ENCODE peak calls at places on chromosomes 13 and 19, in ten cellular contexts. P is left ventricle myocardium inferior, D is fibroblast of lung, M is PC-9, T is adrenal gland, X is Peyer's patch, N is RWPE2, G is OCI-LY7, E is testis, U is PC-3. F is an unnamed sample.
A peak's percentile ranks its signal among the peaks of the same experiment; 100 is the strongest.

GRCh38 chr13:93338906-93339305 is 112.3 kb downstream of the GPC6 start:
- DNase-seq in P (no peak), D (peak; percentile 56), M (no peak), T (no peak), X (no peak), N (no peak), G (no peak), E (no peak), U (peak; percentile 49), F (no peak)

GRCh38 chr19:56603829-56604228 is 8.7 kb downstream of the ZNF71 start:
- DNase-seq in P (no peak), D (peak; percentile 60), M (no peak), T (no peak), X (no peak), N (no peak), G (no peak), E (no peak), U (no peak), F (no peak)

GRCh38 chr13:97262058-97262457 is 39.9 kb downstream of the MBNL2 start:
- DNase-seq in P (no peak), D (no peak), M (no peak), T (no peak), X (no peak), N (no peak), G (no peak), E (no peak), U (no peak), F (no peak)

GRCh38 chr19:47035127-47035494 is 13.3 kb downstream of the TMEM160 start:
- DNase-seq in P (no peak), D (peak; percentile 19), M (no peak), T (no peak), X (no peak), N (no peak), G (peak; percentile 85), E (no peak), U (peak; percentile 18), F (no peak)

GRCh38 chr13:111898956-111899713 is 167.8 kb upstream of the SOX1 start:
- DNase-seq in P (no peak), D (no peak), M (no peak), T (no peak), X (no peak), N (no peak), G (no peak), E (no peak), U (no peak), F (peak; percentile 68)

GRCh38 chr13:34926513-34926912 is 15.6 kb upstream of the NBEA start:
- DNase-seq in P (no peak), D (peak; percentile 66), M (no peak), T (no peak), X (no peak), N (no peak), G (no peak), E (no peak), U (peak; percentile 62), F (no peak)

GRCh38 chr13:109331898-109332297 is 454.5 kb downstream of the IRS2 start:
- DNase-seq in P (no peak), D (peak; percentile 61), M (no peak), T (no peak), X (no peak), N (no peak), G (no peak), E (no peak), U (peak; percentile 42), F (no peak)

GRCh38 chr19:17847538-17848366 is at the start of gene JAK3:
- DNase-seq in P (peak; percentile 54), D (peak; percentile 52), M (no peak), T (no peak), X (peak; percentile 89), N (no peak), G (peak; percentile 87), E (peak; percentile 71), U (no peak), F (peak; percentile 92)

GRCh38 chr13:36819064-36819810 is at the start of gene RFXAP:
- DNase-seq in P (peak; percentile 90), D (peak; percentile 73), M (peak; percentile 61), T (peak; percentile 86), X (peak; percentile 89), N (peak; percentile 77), G (peak; percentile 96), E (peak; percentile 94), U (peak; percentile 76), F (peak; percentile 97)

GRCh38 chr19:33302974-33303790 is 848 bp upstream of the CEBPA start:
- DNase-seq in P (peak; percentile 57), D (peak; percentile 57), M (no peak), T (no peak), X (no peak), N (peak; percentile 70), G (peak; percentile 45), E (peak; percentile 48), U (peak; percentile 32), F (peak; percentile 71)

GRCh38 chr19:33374406-33374703 is 846 bp downstream of the CEBPG start:
- DNase-seq in P (no peak), D (peak; percentile 20), M (no peak), T (no peak), X (no peak), N (no peak), G (peak; percentile 29), E (no peak), U (peak; percentile 13), F (no peak)

GRCh38 chr13:106139942-106140341 is 395.5 kb downstream of the EFNB2 start:
- DNase-seq in P (no peak), D (no peak), M (no peak), T (no peak), X (no peak), N (no peak), G (no peak), E (no peak), U (no peak), F (no peak)

GRCh38 chr13:48398450-48399095 is 14.3 kb downstream of the LPAR6 start:
- DNase-seq in P (no peak), D (peak; percentile 30), M (no peak), T (no peak), X (no peak), N (no peak), G (no peak), E (no peak), U (no peak), F (no peak)

GRCh38 chr13:27573265-27573664 is 47.1 kb downstream of the LNX2 start:
- DNase-seq in P (no peak), D (peak; percentile 47), M (peak; percentile 76), T (no peak), X (no peak), N (no peak), G (no peak), E (no peak), U (peak; percentile 80), F (no peak)

GRCh38 chr19:8445488-8446001 is 770 bp downstream of the HNRNPM start:
- DNase-seq in P (peak; percentile 61), D (peak; percentile 43), M (no peak), T (peak; percentile 55), X (peak; percentile 43), N (no peak), G (peak; percentile 53), E (peak; percentile 59), U (peak; percentile 46), F (peak; percentile 90)

GRCh38 chr19:38977445-38978314 is 2.1 kb upstream of the FBXO17 start:
- DNase-seq in P (no peak), D (peak; percentile 57), M (no peak), T (no peak), X (no peak), N (no peak), G (no peak), E (no peak), U (no peak), F (no peak)

GRCh38 chr13:60369242-60369641 is 27.8 kb upstream of the TDRD3 start:
- DNase-seq in P (no peak), D (no peak), M (no peak), T (no peak), X (no peak), N (no peak), G (no peak), E (no peak), U (peak; percentile 10), F (no peak)

GRCh38 chr19:40467007-40467565 is 285 bp downstream of the SPTBN4 start:
- DNase-seq in P (no peak), D (no peak), M (no peak), T (peak; percentile 39), X (no peak), N (no peak), G (no peak), E (no peak), U (no peak), F (no peak)
- H3K27ac ChIP-seq in P (peak overlapping the region; percentile 84), D (no peak overlapping the region), M (no peak overlapping the region), T (no peak overlapping the region), X (no peak overlapping the region), N (no peak overlapping the region), G (no peak overlapping the region), E (no peak overlapping the region), U (no peak overlapping the region), F (no peak overlapping the region)

GRCh38 chr19:1474765-1475351 is 4.2 kb downstream of the C19orf25 start:
- DNase-seq in P (no peak), D (no peak), M (no peak), T (no peak), X (no peak), N (no peak), G (no peak), E (no peak), U (no peak), F (no peak)
- H3K4me1 ChIP-seq in P (peaks cover 65% of the 10 kb centered on the region), D (peaks cover 3% of the 10 kb centered on the region), M (peaks cover 9% of the 10 kb centered on the region), T (peaks cover 23% of the 10 kb centered on the region), X (peaks cover 12% of the 10 kb centered on the region), N (peaks cover 5% of the 10 kb centered on the region), G (peaks cover 29% of the 10 kb centered on the region), E (peaks cover 25% of the 10 kb centered on the region), U (peaks cover 12% of the 10 kb centered on the region), F (no peaks in the 10 kb centered on the region)

DNA sequence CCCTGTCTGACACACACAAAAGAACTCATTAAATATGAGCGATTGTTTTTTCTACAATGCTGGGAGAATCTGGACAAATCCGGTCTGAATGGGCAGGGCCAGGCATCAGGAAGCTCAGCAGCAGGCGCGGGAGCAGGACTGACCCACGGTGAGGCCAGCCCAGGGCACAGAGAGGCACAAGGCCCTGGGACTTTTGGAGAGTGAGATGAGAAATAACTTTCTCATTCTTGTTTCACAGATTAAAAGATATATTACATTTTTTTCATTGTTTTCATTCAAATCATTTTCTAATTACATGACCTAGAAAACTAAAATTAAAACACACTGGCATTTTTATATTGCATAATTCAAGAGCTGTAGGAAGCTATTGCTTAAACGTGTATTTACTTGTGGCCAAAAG is 133.0 kb downstream of the TNFRSF19 start:
- DNase-seq in P (no peak), D (no peak), M (no peak), T (no peak), X (no peak), N (no peak), G (no peak), E (no peak), U (no peak), F (no peak)
- H3K27ac ChIP-seq in P (peak overlapping the region; percentile 80), D (no peak overlapping the region), M (no peak overlapping the region), T (no peak overlapping the region), X (no peak overlapping the region), N (no peak overlapping the region), G (no peak overlapping the region), E (no peak overlapping the region), U (no peak overlapping the region), F (no peak overlapping the region)

DNA sequence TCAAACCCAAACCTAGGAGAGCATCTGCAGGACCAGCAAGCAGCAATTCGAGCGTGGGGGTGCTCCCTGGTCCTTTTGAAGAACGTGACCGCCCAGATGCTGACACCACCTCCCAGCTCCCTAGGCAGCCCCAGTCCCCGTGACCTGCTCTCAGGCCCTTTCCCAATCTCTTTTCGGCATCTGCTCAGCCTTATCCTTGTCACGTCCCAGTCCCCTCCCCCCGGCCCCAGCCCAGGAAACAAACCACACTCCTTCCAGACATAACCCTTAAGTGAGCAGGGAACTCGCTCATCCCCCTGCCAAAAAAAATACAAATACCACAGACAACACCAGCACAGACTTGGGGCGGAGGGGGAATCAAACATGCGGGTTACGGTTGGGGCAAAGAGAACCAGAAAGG is 3.3 kb downstream of the MLLT1 start:
- DNase-seq in P (peak; percentile 53), D (peak; percentile 88), M (no peak), T (peak; percentile 57), X (peak; percentile 32), N (no peak), G (no peak), E (no peak), U (no peak), F (peak; percentile 81)
- H3K4me1 ChIP-seq in P (peaks cover 83% of the 10 kb centered on the region), D (peaks cover 49% of the 10 kb centered on the region), M (no peaks in the 10 kb centered on the region), T (peaks cover 34% of the 10 kb centered on the region), X (no peaks in the 10 kb centered on the region), N (peaks cover 34% of the 10 kb centered on the region), G (peaks cover 23% of the 10 kb centered on the region), E (peaks cover 43% of the 10 kb centered on the region), U (peaks cover 55% of the 10 kb centered on the region), F (no peaks in the 10 kb centered on the region)